ENCODE peak calls at places on chromosome 22, in nine cellular contexts. One of them, this sample, is unnamed.

GRCh38 chr22:35705141-35705540 is 12.5 kb upstream of the APOL5 start:
- DNase-seq in T47D: no peak
- DNase-seq in GM03348: peak
- DNase-seq in hippocampal formation: no peak
- DNase-seq in GM06990: no peak
- DNase-seq in hypothalamus: no peak
- DNase-seq in G401: no peak
- DNase-seq in nucleus accumbens: no peak
- DNase-seq in IMR-90: peak
- DNase-seq in this sample: no peak

GRCh38 chr22:49609207-49609876 is 218.3 kb downstream of the BRD1 start:
- DNase-seq in T47D: no peak
- DNase-seq in GM03348: no peak
- DNase-seq in hippocampal formation: no peak
- DNase-seq in GM06990: no peak
- DNase-seq in hypothalamus: no peak
- DNase-seq in G401: no peak
- DNase-seq in nucleus accumbens: no peak
- DNase-seq in IMR-90: no peak
- DNase-seq in this sample: no peak

GRCh38 chr22:23533328-23533762 is 46.7 kb downstream of the IGLL1 start:
- DNase-seq in T47D: peak
- DNase-seq in GM03348: peak
- DNase-seq in hippocampal formation: no peak
- DNase-seq in GM06990: no peak
- DNase-seq in hypothalamus: no peak
- DNase-seq in G401: no peak
- DNase-seq in nucleus accumbens: no peak
- DNase-seq in IMR-90: peak
- DNase-seq in this sample: no peak

GRCh38 chr22:24443668-24444067 is 16.3 kb downstream of the ADORA2A start:
- DNase-seq in T47D: no peak
- DNase-seq in GM03348: no peak
- DNase-seq in hippocampal formation: no peak
- DNase-seq in GM06990: no peak
- DNase-seq in hypothalamus: no peak
- DNase-seq in G401: no peak
- DNase-seq in nucleus accumbens: no peak
- DNase-seq in IMR-90: no peak
- DNase-seq in this sample: no peak

GRCh38 chr22:48714231-48714630 is 1113.4 kb downstream of the BRD1 start:
- DNase-seq in T47D: no peak
- DNase-seq in GM03348: no peak
- DNase-seq in hippocampal formation: no peak
- DNase-seq in GM06990: no peak
- DNase-seq in hypothalamus: no peak
- DNase-seq in G401: no peak
- DNase-seq in nucleus accumbens: no peak
- DNase-seq in IMR-90: no peak
- DNase-seq in this sample: no peak

GRCh38 chr22:23524226-23524625 is 55.9 kb downstream of the IGLL1 start:
- DNase-seq in T47D: no peak
- DNase-seq in GM03348: no peak
- DNase-seq in hippocampal formation: no peak
- DNase-seq in GM06990: no peak
- DNase-seq in hypothalamus: no peak
- DNase-seq in G401: no peak
- DNase-seq in nucleus accumbens: no peak
- DNase-seq in IMR-90: no peak
- DNase-seq in this sample: no peak

GRCh38 chr22:44171486-44172076 is 9.1 kb upstream of the PARVG start:
- DNase-seq in T47D: no peak
- DNase-seq in GM03348: no peak
- DNase-seq in hippocampal formation: no peak
- DNase-seq in GM06990: no peak
- DNase-seq in hypothalamus: no peak
- DNase-seq in G401: no peak
- DNase-seq in nucleus accumbens: no peak
- DNase-seq in IMR-90: no peak
- DNase-seq in this sample: no peak

GRCh38 chr22:41917906-41918791 is 3.3 kb upstream of the SHISA8 start:
- DNase-seq in T47D: peak
- DNase-seq in GM03348: no peak
- DNase-seq in hippocampal formation: no peak
- DNase-seq in GM06990: peak
- DNase-seq in hypothalamus: no peak
- DNase-seq in G401: no peak
- DNase-seq in nucleus accumbens: no peak
- DNase-seq in IMR-90: peak
- DNase-seq in this sample: peak

GRCh38 chr22:39290248-39290720 is 29.1 kb downstream of the RPL3 start:
- DNase-seq in T47D: no peak
- DNase-seq in GM03348: no peak
- DNase-seq in hippocampal formation: no peak
- DNase-seq in GM06990: no peak
- DNase-seq in hypothalamus: no peak
- DNase-seq in G401: no peak
- DNase-seq in nucleus accumbens: no peak
- DNase-seq in IMR-90: no peak
- DNase-seq in this sample: no peak

GRCh38 chr22:31160328-31160978 is 471 bp downstream of the RNF185 start:
- DNase-seq in T47D: no peak
- DNase-seq in GM03348: peak
- DNase-seq in hippocampal formation: no peak
- DNase-seq in GM06990: no peak
- DNase-seq in hypothalamus: no peak
- DNase-seq in G401: peak
- DNase-seq in nucleus accumbens: no peak
- DNase-seq in IMR-90: peak
- DNase-seq in this sample: peak

GRCh38 chr22:30879398-30879797 is 89.2 kb downstream of the MORC2 start:
- DNase-seq in T47D: no peak
- DNase-seq in GM03348: no peak
- DNase-seq in hippocampal formation: no peak
- DNase-seq in GM06990: no peak
- DNase-seq in hypothalamus: no peak
- DNase-seq in G401: peak
- DNase-seq in nucleus accumbens: no peak
- DNase-seq in IMR-90: no peak
- DNase-seq in this sample: no peak

GRCh38 chr22:17969732-17970131 is 54.6 kb downstream of the MICAL3 start:
- DNase-seq in T47D: no peak
- DNase-seq in GM03348: peak
- DNase-seq in hippocampal formation: no peak
- DNase-seq in GM06990: no peak
- DNase-seq in hypothalamus: no peak
- DNase-seq in G401: no peak
- DNase-seq in nucleus accumbens: no peak
- DNase-seq in IMR-90: peak
- DNase-seq in this sample: no peak

GRCh38 chr22:27534720-27535125 is 266.8 kb downstream of the MN1 start:
- DNase-seq in T47D: no peak
- DNase-seq in GM03348: peak
- DNase-seq in hippocampal formation: no peak
- DNase-seq in GM06990: no peak
- DNase-seq in hypothalamus: no peak
- DNase-seq in G401: no peak
- DNase-seq in nucleus accumbens: no peak
- DNase-seq in IMR-90: peak
- DNase-seq in this sample: no peak

GRCh38 chr22:45096256-45096907 is 67.3 kb upstream of the NUP50 start:
- DNase-seq in T47D: peak
- DNase-seq in GM03348: peak
- DNase-seq in hippocampal formation: peak
- DNase-seq in GM06990: no peak
- DNase-seq in hypothalamus: peak
- DNase-seq in G401: peak
- DNase-seq in nucleus accumbens: peak
- DNase-seq in IMR-90: peak
- DNase-seq in this sample: no peak

GRCh38 chr22:36726007-36726380 is 22.4 kb upstream of the CACNG2 start:
- DNase-seq in T47D: no peak
- DNase-seq in GM03348: no peak
- DNase-seq in hippocampal formation: no peak
- DNase-seq in GM06990: no peak
- DNase-seq in hypothalamus: no peak
- DNase-seq in G401: no peak
- DNase-seq in nucleus accumbens: no peak
- DNase-seq in IMR-90: no peak
- DNase-seq in this sample: no peak

GRCh38 chr22:26134654-26135330 is 34.5 kb upstream of the SEZ6L start:
- DNase-seq in T47D: no peak
- DNase-seq in GM03348: no peak
- DNase-seq in hippocampal formation: no peak
- DNase-seq in GM06990: no peak
- DNase-seq in hypothalamus: no peak
- DNase-seq in G401: no peak
- DNase-seq in nucleus accumbens: no peak
- DNase-seq in IMR-90: no peak
- DNase-seq in this sample: no peak

GRCh38 chr22:19554834-19555404 is 30.7 kb upstream of the CLDN5 start:
- DNase-seq in T47D: peak
- DNase-seq in GM03348: peak
- DNase-seq in hippocampal formation: no peak
- DNase-seq in GM06990: no peak
- DNase-seq in hypothalamus: no peak
- DNase-seq in G401: peak
- DNase-seq in nucleus accumbens: no peak
- DNase-seq in IMR-90: peak
- DNase-seq in this sample: peak

GRCh38 chr22:49276567-49276966 is 551.1 kb downstream of the BRD1 start:
- DNase-seq in T47D: no peak
- DNase-seq in GM03348: no peak
- DNase-seq in hippocampal formation: no peak
- DNase-seq in GM06990: no peak
- DNase-seq in hypothalamus: no peak
- DNase-seq in G401: no peak
- DNase-seq in nucleus accumbens: no peak
- DNase-seq in IMR-90: no peak
- DNase-seq in this sample: no peak

GRCh38 chr22:17912942-17913704 is 111.2 kb downstream of the MICAL3 start:
- DNase-seq in T47D: no peak
- DNase-seq in GM03348: no peak
- DNase-seq in hippocampal formation: no peak
- DNase-seq in GM06990: no peak
- DNase-seq in hypothalamus: no peak
- DNase-seq in G401: peak
- DNase-seq in nucleus accumbens: no peak
- DNase-seq in IMR-90: no peak
- DNase-seq in this sample: no peak